ENCODE peak calls at places on chromosomes 5 and 9, in seven cellular contexts. One of them, this sample, is unnamed.

GRCh38 chr9:117744390-117744789 is 40.2 kb downstream of the TLR4 start:
- DNase-seq in Peyer's patch: no peak
- DNase-seq in IMR-90: no peak
- DNase-seq in WTC11: no peak
- DNase-seq in stomach: no peak
- DNase-seq in fibroblast of lung: no peak
- DNase-seq in cardiac fibroblast: no peak
- DNase-seq in this sample: no peak

GRCh38 chr9:21580636-21581353 is 98.7 kb upstream of the IFNE start:
- DNase-seq in Peyer's patch: no peak
- DNase-seq in IMR-90: no peak
- DNase-seq in WTC11: no peak
- DNase-seq in stomach: peak; percentile 27
- DNase-seq in fibroblast of lung: no peak
- DNase-seq in cardiac fibroblast: peak; percentile 89
- DNase-seq in this sample: no peak

GRCh38 chr5:9632495-9632894 is 2.3 kb upstream of the TAS2R1 start:
- DNase-seq in Peyer's patch: no peak
- DNase-seq in IMR-90: no peak
- DNase-seq in WTC11: no peak
- DNase-seq in stomach: no peak
- DNase-seq in fibroblast of lung: no peak
- DNase-seq in cardiac fibroblast: no peak
- DNase-seq in this sample: no peak

GRCh38 chr5:148043705-148044104 is 20.1 kb upstream of the SPINK5 start:
- DNase-seq in Peyer's patch: no peak
- DNase-seq in IMR-90: no peak
- DNase-seq in WTC11: no peak
- DNase-seq in stomach: no peak
- DNase-seq in fibroblast of lung: no peak
- DNase-seq in cardiac fibroblast: no peak
- DNase-seq in this sample: no peak

GRCh38 chr9:131045300-131046092 is 36.5 kb downstream of the LAMC3 start:
- DNase-seq in Peyer's patch: peak; percentile 20
- DNase-seq in IMR-90: no peak
- DNase-seq in WTC11: no peak
- DNase-seq in stomach: no peak
- DNase-seq in fibroblast of lung: no peak
- DNase-seq in cardiac fibroblast: peak; percentile 13
- DNase-seq in this sample: no peak

GRCh38 chr9:36939214-36939613 is 94.9 kb downstream of the PAX5 start:
- DNase-seq in Peyer's patch: no peak
- DNase-seq in IMR-90: no peak
- DNase-seq in WTC11: no peak
- DNase-seq in stomach: no peak
- DNase-seq in fibroblast of lung: no peak
- DNase-seq in cardiac fibroblast: no peak
- DNase-seq in this sample: no peak

GRCh38 chr5:132556511-132557424 is at the start of gene RAD50:
- DNase-seq in Peyer's patch: peak; percentile 90
- DNase-seq in IMR-90: peak; percentile 84
- DNase-seq in WTC11: peak; percentile 81
- DNase-seq in stomach: peak; percentile 95
- DNase-seq in fibroblast of lung: peak; percentile 91
- DNase-seq in cardiac fibroblast: peak; percentile 90
- DNase-seq in this sample: peak; percentile 75

GRCh38 chr9:353077-353476 is 138.4 kb downstream of the DOCK8 start:
- DNase-seq in Peyer's patch: no peak
- DNase-seq in IMR-90: no peak
- DNase-seq in WTC11: no peak
- DNase-seq in stomach: no peak
- DNase-seq in fibroblast of lung: no peak
- DNase-seq in cardiac fibroblast: no peak
- DNase-seq in this sample: no peak

GRCh38 chr5:154189256-154189818 is 1.2 kb upstream of the GALNT10 start:
- DNase-seq in Peyer's patch: no peak
- DNase-seq in IMR-90: no peak
- DNase-seq in WTC11: no peak
- DNase-seq in stomach: no peak
- DNase-seq in fibroblast of lung: no peak
- DNase-seq in cardiac fibroblast: no peak
- DNase-seq in this sample: no peak

GRCh38 chr9:84146893-84147705 is 166.5 kb downstream of the RMI1 start:
- DNase-seq in Peyer's patch: no peak
- DNase-seq in IMR-90: no peak
- DNase-seq in WTC11: no peak
- DNase-seq in stomach: no peak
- DNase-seq in fibroblast of lung: no peak
- DNase-seq in cardiac fibroblast: peak; percentile 24
- DNase-seq in this sample: no peak

GRCh38 chr5:131950706-131951105 is 5.2 kb upstream of the MEIKIN start:
- DNase-seq in Peyer's patch: no peak
- DNase-seq in IMR-90: no peak
- DNase-seq in WTC11: no peak
- DNase-seq in stomach: no peak
- DNase-seq in fibroblast of lung: no peak
- DNase-seq in cardiac fibroblast: no peak
- DNase-seq in this sample: no peak

GRCh38 chr5:20974423-20974822 is 986.4 kb upstream of the CDH18 start:
- DNase-seq in Peyer's patch: no peak
- DNase-seq in IMR-90: no peak
- DNase-seq in WTC11: no peak
- DNase-seq in stomach: no peak
- DNase-seq in fibroblast of lung: peak; percentile 63
- DNase-seq in cardiac fibroblast: no peak
- DNase-seq in this sample: no peak

DNA sequence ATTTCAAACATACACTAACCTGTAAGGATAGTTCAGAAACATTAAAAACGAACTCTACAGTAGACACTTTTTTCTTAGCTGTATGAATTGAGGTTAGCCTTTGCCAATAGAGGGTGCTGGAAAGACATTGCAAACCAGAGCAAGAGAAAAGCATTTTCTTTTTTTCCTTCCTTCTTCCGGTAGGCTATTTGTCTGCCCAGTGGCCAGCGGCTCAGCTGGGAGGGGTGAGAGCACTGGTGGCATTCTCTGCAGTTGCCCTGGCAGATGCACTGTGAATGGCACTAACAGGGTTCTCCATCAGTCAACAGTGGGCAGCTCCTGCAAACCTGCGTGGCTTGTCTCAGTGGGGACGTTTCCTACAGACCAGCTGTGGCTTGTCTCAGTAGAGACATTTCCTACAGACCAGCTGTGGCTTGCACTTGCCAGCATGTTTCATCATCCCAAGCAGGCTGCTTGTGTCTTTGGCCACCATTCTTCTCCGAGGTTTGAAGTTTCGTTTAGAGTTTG is 984.5 kb upstream of the CDH18 start:
- DNase-seq in Peyer's patch: peak; percentile 17
- DNase-seq in IMR-90: peak; percentile 1
- DNase-seq in WTC11: peak; percentile 35
- DNase-seq in stomach: no peak
- DNase-seq in fibroblast of lung: peak; percentile 96
- DNase-seq in cardiac fibroblast: peak; percentile 42
- DNase-seq in this sample: no peak
- TF ChIP-seq CTCF in Peyer's patch: no peak
- TF ChIP-seq CTCF in IMR-90: no peak
- TF ChIP-seq CTCF in WTC11: no peak
- TF ChIP-seq CTCF in stomach: no peak
- TF ChIP-seq CTCF in fibroblast of lung: peak; percentile 81
- TF ChIP-seq CTCF in cardiac fibroblast: peak; percentile 33
- TF ChIP-seq CTCF in this sample: no peak

GRCh38 chr9:88380118-88380517 is 8.1 kb upstream of the SPIN1 start:
- DNase-seq in Peyer's patch: no peak
- DNase-seq in IMR-90: no peak
- DNase-seq in WTC11: no peak
- DNase-seq in stomach: no peak
- DNase-seq in fibroblast of lung: no peak
- DNase-seq in cardiac fibroblast: no peak
- DNase-seq in this sample: no peak

GRCh38 chr9:88379352-88379751 is 8.9 kb upstream of the SPIN1 start:
- DNase-seq in Peyer's patch: no peak
- DNase-seq in IMR-90: no peak
- DNase-seq in WTC11: peak; percentile 33
- DNase-seq in stomach: no peak
- DNase-seq in fibroblast of lung: no peak
- DNase-seq in cardiac fibroblast: no peak
- DNase-seq in this sample: no peak

GRCh38 chr9:88373018-88373417 is 15.2 kb upstream of the SPIN1 start:
- DNase-seq in Peyer's patch: no peak
- DNase-seq in IMR-90: no peak
- DNase-seq in WTC11: no peak
- DNase-seq in stomach: no peak
- DNase-seq in fibroblast of lung: no peak
- DNase-seq in cardiac fibroblast: no peak
- DNase-seq in this sample: no peak

DNA sequence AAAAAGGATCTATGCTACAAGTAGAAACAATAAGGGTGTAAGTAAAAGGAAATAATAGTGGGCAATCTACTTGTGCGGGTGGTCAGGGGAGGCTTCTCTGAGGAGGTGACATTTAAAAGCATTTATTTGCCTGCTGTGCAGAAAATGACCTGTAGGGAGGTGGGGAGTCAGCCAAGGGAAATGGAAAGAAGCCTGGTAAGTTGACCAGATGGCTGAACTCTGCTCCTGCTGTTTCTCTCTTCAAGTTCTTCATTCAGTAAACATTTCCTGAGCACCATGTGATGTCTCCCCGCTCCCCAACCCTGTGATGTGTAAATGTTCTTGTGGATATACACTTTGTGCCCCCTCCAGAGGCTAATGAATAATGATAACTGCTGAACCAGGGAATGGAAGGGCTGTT is 9.9 kb upstream of the SPIN1 start:
- DNase-seq in Peyer's patch: no peak
- DNase-seq in IMR-90: peak; percentile 17
- DNase-seq in WTC11: peak; percentile 48
- DNase-seq in stomach: no peak
- DNase-seq in fibroblast of lung: peak; percentile 52
- DNase-seq in cardiac fibroblast: peak; percentile 22
- DNase-seq in this sample: no peak
- TF ChIP-seq CTCF in Peyer's patch: no peak
- TF ChIP-seq CTCF in IMR-90: peak; percentile 15
- TF ChIP-seq CTCF in WTC11: no peak
- TF ChIP-seq CTCF in stomach: no peak
- TF ChIP-seq CTCF in fibroblast of lung: peak; percentile 28
- TF ChIP-seq CTCF in cardiac fibroblast: peak; percentile 24
- TF ChIP-seq CTCF in this sample: no peak

DNA sequence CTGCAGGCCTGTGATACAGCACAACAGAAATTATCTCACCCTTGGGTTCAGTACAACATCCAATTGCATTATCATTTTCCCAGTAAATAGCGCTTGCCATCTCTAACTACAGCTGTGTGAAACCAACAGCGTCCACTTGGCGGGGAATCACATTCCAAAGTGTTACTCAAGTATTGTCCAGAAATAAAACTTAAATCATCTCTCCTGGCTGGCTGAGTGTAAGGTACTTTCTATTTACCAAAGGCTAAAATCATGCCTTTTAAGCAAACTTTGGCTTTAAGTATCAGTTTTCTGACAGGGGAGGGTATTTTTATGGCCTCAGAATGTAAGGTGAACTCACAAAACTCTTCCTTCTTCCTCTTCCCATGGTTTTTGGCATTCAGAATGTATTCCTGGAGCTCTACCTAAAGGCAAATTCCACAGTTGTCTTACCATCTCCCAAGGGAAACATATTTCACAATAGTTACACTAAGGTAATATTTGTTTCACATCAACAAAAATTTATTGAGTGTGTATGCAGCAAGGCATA is 205.6 kb upstream of the MPDZ start:
- DNase-seq in Peyer's patch: no peak
- DNase-seq in IMR-90: peak; percentile 31
- DNase-seq in WTC11: no peak
- DNase-seq in stomach: no peak
- DNase-seq in fibroblast of lung: peak; percentile 86
- DNase-seq in cardiac fibroblast: peak; percentile 92
- DNase-seq in this sample: peak; percentile 64
- TF ChIP-seq CTCF in Peyer's patch: no peak
- TF ChIP-seq CTCF in IMR-90: no peak
- TF ChIP-seq CTCF in WTC11: no peak
- TF ChIP-seq CTCF in stomach: no peak
- TF ChIP-seq CTCF in fibroblast of lung: peak; percentile 19
- TF ChIP-seq CTCF in cardiac fibroblast: peak; percentile 30
- TF ChIP-seq CTCF in this sample: peak; percentile 3

DNA sequence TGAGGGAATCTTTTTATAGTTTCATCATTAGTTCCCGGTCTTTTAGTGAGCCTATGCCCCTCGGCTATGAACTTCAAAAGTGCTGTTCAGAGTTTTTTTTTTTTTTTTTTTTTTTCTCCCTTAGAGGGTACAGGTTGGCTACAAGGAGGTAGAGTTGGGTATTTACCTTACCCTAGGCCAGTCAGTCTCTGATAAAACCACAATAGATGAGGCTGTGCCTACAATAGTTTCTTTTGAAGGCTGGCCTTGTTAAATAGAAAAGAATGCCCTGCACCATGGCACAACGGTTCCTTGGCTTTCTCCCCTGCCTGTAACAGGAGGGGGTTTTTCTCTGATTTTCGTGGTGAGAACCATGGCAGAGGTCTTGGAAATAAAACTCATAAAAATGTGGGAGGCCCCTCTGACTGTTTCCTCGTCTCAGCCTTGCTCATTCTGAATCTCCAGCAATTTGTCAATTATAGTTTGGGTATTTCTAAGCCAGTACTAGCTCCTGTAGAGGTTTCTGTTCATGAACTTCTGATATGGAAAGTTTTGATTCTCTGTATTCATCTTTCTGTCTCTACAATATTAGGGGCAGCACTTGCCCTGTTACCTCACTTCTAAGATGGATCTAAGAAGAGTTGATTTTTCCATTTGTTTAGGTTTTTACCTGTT is 152.0 kb downstream of the MTRR start:
- DNase-seq in Peyer's patch: no peak
- DNase-seq in IMR-90: no peak
- DNase-seq in WTC11: no peak
- DNase-seq in stomach: no peak
- DNase-seq in fibroblast of lung: no peak
- DNase-seq in cardiac fibroblast: no peak
- DNase-seq in this sample: no peak
- TF ChIP-seq CTCF in Peyer's patch: no peak
- TF ChIP-seq CTCF in IMR-90: no peak
- TF ChIP-seq CTCF in WTC11: no peak
- TF ChIP-seq CTCF in stomach: no peak
- TF ChIP-seq CTCF in fibroblast of lung: no peak
- TF ChIP-seq CTCF in cardiac fibroblast: no peak
- TF ChIP-seq CTCF in this sample: no peak

GRCh38 chr9:108816037-108816436 is 39.7 kb downstream of the ACTL7B start:
- DNase-seq in Peyer's patch: peak; percentile 39
- DNase-seq in IMR-90: no peak
- DNase-seq in WTC11: no peak
- DNase-seq in stomach: no peak
- DNase-seq in fibroblast of lung: no peak
- DNase-seq in cardiac fibroblast: no peak
- DNase-seq in this sample: no peak

GRCh38 chr9:108812388-108812787 is 43.4 kb downstream of the ACTL7B start:
- DNase-seq in Peyer's patch: no peak
- DNase-seq in IMR-90: no peak
- DNase-seq in WTC11: no peak
- DNase-seq in stomach: no peak
- DNase-seq in fibroblast of lung: no peak
- DNase-seq in cardiac fibroblast: no peak
- DNase-seq in this sample: no peak

GRCh38 chr9:108815156-108815555 is 40.6 kb downstream of the ACTL7B start:
- DNase-seq in Peyer's patch: no peak
- DNase-seq in IMR-90: no peak
- DNase-seq in WTC11: no peak
- DNase-seq in stomach: no peak
- DNase-seq in fibroblast of lung: no peak
- DNase-seq in cardiac fibroblast: no peak
- DNase-seq in this sample: no peak

GRCh38 chr9:108811944-108812343 is 43.8 kb downstream of the ACTL7B start:
- DNase-seq in Peyer's patch: no peak
- DNase-seq in IMR-90: no peak
- DNase-seq in WTC11: no peak
- DNase-seq in stomach: no peak
- DNase-seq in fibroblast of lung: no peak
- DNase-seq in cardiac fibroblast: no peak
- DNase-seq in this sample: no peak

GRCh38 chr9:108813951-108814601 is 41.7 kb downstream of the ACTL7B start:
- DNase-seq in Peyer's patch: no peak
- DNase-seq in IMR-90: no peak
- DNase-seq in WTC11: no peak
- DNase-seq in stomach: no peak
- DNase-seq in fibroblast of lung: peak; percentile 38
- DNase-seq in cardiac fibroblast: peak; percentile 67
- DNase-seq in this sample: peak; percentile 0
- TF ChIP-seq CTCF in Peyer's patch: no peak
- TF ChIP-seq CTCF in IMR-90: no peak
- TF ChIP-seq CTCF in WTC11: no peak
- TF ChIP-seq CTCF in stomach: no peak
- TF ChIP-seq CTCF in fibroblast of lung: peak; percentile 38
- TF ChIP-seq CTCF in cardiac fibroblast: peak; percentile 43
- TF ChIP-seq CTCF in this sample: peak; percentile 49